ENCODE peak calls at places on chromosome 11, in six cellular contexts. P is stimulated activated naive B cell treated with anti-CD40 and anti-IgM and Interleukin-4, amounts not matched to agents 10 μg/mL and 1 μg/mL and 100 μg/mL, for 72 hours; W is stimulated activated CD4-positive, alpha-beta T cell treated with anti-CD3 and anti-CD28 coated beads, Interleukin-1b, Interleukin-23, amount 100 ng/mL, for 24 hours; E is activated T-cell treated with anti-CD3 and anti-CD28 coated beads for 4 hours; X is NCI-H345; N is activated CD4-positive, alpha-beta T cell treated with anti-CD3 and anti-CD28 coated beads for 24 hours. I is an unnamed sample.

GRCh38 chr11:58939277-58939676 is at the start of gene GLYATL1:
- DNase-seq in N (no peak), E (no peak), X (no peak), P (no peak), W (no peak), I (no peak)

GRCh38 chr11:119373917-119374631 is 7.4 kb downstream of the USP2 start:
- DNase-seq in P (no peak), N (peak), X (peak), W (no peak), E (peak), I (no peak)

GRCh38 chr11:67432655-67433349 is 4.5 kb downstream of the RPS6KB2 start:
- DNase-seq in P (no peak), E (no peak), X (no peak), N (no peak), W (no peak), I (no peak)

GRCh38 chr11:23727821-23728220 is 769.0 kb upstream of the LUZP2 start:
- DNase-seq in N (no peak), E (no peak), X (no peak), P (no peak), W (no peak), I (no peak)

GRCh38 chr11:64849600-64850356 is 5.3 kb upstream of the CDC42BPG start:
- DNase-seq in X (no peak), W (no peak), P (no peak), N (no peak), E (no peak), I (no peak)

GRCh38 chr11:120125005-120125404 is 12.9 kb downstream of the TRIM29 start:
- DNase-seq in P (no peak), E (no peak), X (no peak), N (no peak), W (no peak), I (no peak)

GRCh38 chr11:75766449-75767227 is 1.9 kb upstream of the DGAT2 start:
- DNase-seq in N (no peak), X (no peak), W (no peak), P (no peak), E (no peak), I (no peak)

GRCh38 chr11:123404626-123405025 is 25.4 kb upstream of the GRAMD1B start:
- DNase-seq in N (no peak), X (no peak), E (no peak), P (no peak), W (no peak), I (no peak)

GRCh38 chr11:121213568-121213893 is 79.0 kb upstream of the SC5D start:
- DNase-seq in E (no peak), P (no peak), N (no peak), W (no peak), X (no peak), I (no peak)

GRCh38 chr11:8329961-8330361 is 66.3 kb upstream of the LMO1 start:
- DNase-seq in P (no peak), X (no peak), W (no peak), N (no peak), E (no peak), I (no peak)

GRCh38 chr11:30365793-30366517 is 43.1 kb downstream of the ARL14EP start:
- DNase-seq in W (no peak), N (no peak), E (no peak), P (no peak), X (no peak), I (no peak)

GRCh38 chr11:22130462-22131053 is 62.3 kb upstream of the ANO5 start:
- DNase-seq in N (no peak), W (no peak), P (no peak), E (no peak), X (peak), I (no peak)

GRCh38 chr11:80155412-80156017 is 714.7 kb upstream of the TENM4 start:
- DNase-seq in E (no peak), W (no peak), P (no peak), X (peak), N (no peak), I (no peak)

GRCh38 chr11:134120143-134120850 is 51.4 kb downstream of the JAM3 start:
- DNase-seq in P (no peak), E (no peak), W (no peak), N (no peak), X (no peak), I (no peak)

GRCh38 chr11:84173078-84173477 is 886.9 kb upstream of the CCDC90B start:
- DNase-seq in P (no peak), X (no peak), E (no peak), W (no peak), N (no peak), I (no peak)

GRCh38 chr11:57047610-57048009 is 58.9 kb downstream of the OR5AK2 start:
- DNase-seq in X (no peak), P (no peak), W (no peak), N (no peak), E (no peak), I (no peak)

GRCh38 chr11:79940976-79941735 is 500.3 kb upstream of the TENM4 start:
- DNase-seq in N (no peak), W (no peak), P (no peak), X (no peak), E (no peak), I (no peak)

GRCh38 chr11:109978895-109979294 is 114.3 kb upstream of the ZC3H12C start:
- DNase-seq in N (no peak), E (no peak), W (no peak), P (no peak), X (no peak), I (no peak)

GRCh38 chr11:119347242-119347641 is 737 bp upstream of the MFRP start:
- DNase-seq in X (no peak), N (no peak), E (no peak), W (no peak), P (no peak), I (no peak)

GRCh38 chr11:113534625-113535024 is 59.4 kb upstream of the DRD2 start:
- DNase-seq in P (no peak), X (no peak), E (no peak), W (no peak), N (no peak), I (no peak)

GRCh38 chr11:77669848-77670511 is 32.4 kb upstream of the CLNS1A start:
- DNase-seq in X (no peak), E (no peak), N (no peak), W (no peak), P (no peak), I (no peak)

GRCh38 chr11:128893578-128894295 is 2.6 kb downstream of the KCNJ5 start:
- DNase-seq in X (no peak), E (no peak), N (no peak), W (no peak), P (no peak), I (no peak)

GRCh38 chr11:11843233-11843632 is 1.5 kb downstream of the USP47 start:
- DNase-seq in P (peak), W (no peak), E (no peak), N (no peak), X (no peak), I (no peak)

GRCh38 chr11:4181780-4182721 is 87.5 kb downstream of the RRM1 start:
- DNase-seq in W (no peak), P (peak), X (peak), N (peak), E (no peak), I (no peak)

GRCh38 chr11:9313648-9314290 is 624 bp downstream of the TMEM41B start:
- DNase-seq in W (no peak), N (peak), P (no peak), X (peak), E (no peak), I (no peak)

GRCh38 chr11:22343411-22344032 is 5.3 kb downstream of the SLC17A6 start:
- DNase-seq in N (no peak), X (no peak), E (no peak), P (no peak), W (no peak), I (no peak)

GRCh38 chr11:2203440-2204259 is 32.0 kb upstream of the TH start:
- DNase-seq in X (no peak), W (no peak), P (no peak), E (no peak), N (no peak), I (no peak)

GRCh38 chr11:62546937-62547625 is 475 bp upstream of the AHNAK start:
- DNase-seq in W (no peak), X (no peak), E (no peak), N (no peak), P (no peak), I (no peak)

GRCh38 chr11:134945993-134946392 is 534.0 kb upstream of the B3GAT1 start:
- DNase-seq in E (no peak), X (no peak), P (no peak), N (no peak), W (no peak), I (no peak)